ENCODE peak calls at places on chromosomes 6 and 20, in eight cellular contexts. L is stimulated activated CD4-positive, alpha-beta T cell treated with anti-CD3 and anti-CD28 coated beads, Interleukin-15, amount 100 ng/mL, for 24 hours; Q is CD8-positive, alpha-beta memory T cell; C is hypothalamus; I is occipital lobe; D is activated CD8-positive, alpha-beta T cell treated with anti-CD3 and anti-CD28 coated beads, Interleukin-2, amount 10 ng/mL, durations not matched to agents 7 days and 5 days; Y is fibroblast of gingiva; V is KBM-7. G is an unnamed sample.

GRCh38 chr6:103236923-103237322 is 1622.8 kb downstream of the HACE1 start:
- DNase-seq in I (no peak), L (no peak), V (no peak), Q (no peak), Y (no peak), C (no peak), D (no peak), G (no peak)

GRCh38 chr6:44179072-44179536 is 20.5 kb downstream of the CAPN11 start:
- DNase-seq in V (no peak), Q (no peak), C (no peak), L (no peak), D (no peak), I (no peak), Y (no peak), G (no peak)

GRCh38 chr6:161215876-161216615 is 57.8 kb downstream of the AGPAT4 start:
- DNase-seq in L (no peak), D (no peak), C (no peak), V (no peak), Y (no peak), I (no peak), Q (no peak), G (peak; percentile 12)

GRCh38 chr20:44768854-44769480 is 23.3 kb downstream of the KCNK15 start:
- DNase-seq in V (no peak), L (no peak), I (no peak), D (no peak), Q (no peak), C (no peak), Y (no peak), G (no peak)

GRCh38 chr6:20476501-20477043 is 57.7 kb upstream of the CDKAL1 start:
- DNase-seq in L (no peak), Y (no peak), I (no peak), V (no peak), D (no peak), Q (no peak), C (no peak), G (no peak)

GRCh38 chr20:20624914-20625313 is 87.5 kb downstream of the RALGAPA2 start:
- DNase-seq in Q (no peak), V (no peak), Y (no peak), L (no peak), C (no peak), I (no peak), D (no peak), G (no peak)

GRCh38 chr6:98947411-98948292 is at the start of gene FBXL4:
- DNase-seq in Q (peak; percentile 71), I (peak; percentile 86), L (peak; percentile 90), Y (peak; percentile 68), V (peak; percentile 82), D (peak; percentile 81), C (peak; percentile 55), G (peak; percentile 92)

GRCh38 chr6:155310596-155310995 is 3.7 kb downstream of the TFB1M start:
- DNase-seq in D (no peak), Q (no peak), Y (peak; percentile 48), V (no peak), L (no peak), C (no peak), I (no peak), G (peak; percentile 35)

GRCh38 chr6:34680802-34681515 is 15.6 kb downstream of the ILRUN start:
- DNase-seq in V (no peak), L (no peak), C (no peak), I (no peak), Q (no peak), D (no peak), Y (no peak), G (peak; percentile 29)

GRCh38 chr6:35258858-35259193 is 709 bp upstream of the ZNF76 start:
- DNase-seq in I (no peak), Q (no peak), D (peak; percentile 58), C (no peak), L (peak; percentile 61), V (no peak), Y (no peak), G (peak; percentile 72)

G was measured in adipocyte.